ENCODE peak calls at places on chromosomes 1 and 21, in five cellular contexts. One of them, this sample, is unnamed.

GRCh38 chr21:32907521-32907920 is 118.2 kb upstream of the OLIG2 start:
- DNase-seq in foreskin fibroblast: no peak
- DNase-seq in cardiac muscle cell: no peak
- DNase-seq in GM23248: no peak
- DNase-seq in NB4: no peak
- DNase-seq in this sample: no peak

GRCh38 chr1:59986736-59987310 is 60.2 kb upstream of the CYP2J2 start:
- DNase-seq in NB4: no peak
- DNase-seq in GM23248: peak
- DNase-seq in foreskin fibroblast: no peak
- DNase-seq in cardiac muscle cell: no peak
- DNase-seq in this sample: no peak

GRCh38 chr1:48794815-48795214 is 18.1 kb upstream of the BEND5 start:
- DNase-seq in foreskin fibroblast: no peak
- DNase-seq in GM23248: peak
- DNase-seq in NB4: peak
- DNase-seq in cardiac muscle cell: no peak
- DNase-seq in this sample: no peak

GRCh38 chr1:110310300-110310699 is 28.9 kb upstream of the RBM15 start:
- DNase-seq in GM23248: no peak
- DNase-seq in cardiac muscle cell: no peak
- DNase-seq in NB4: no peak
- DNase-seq in foreskin fibroblast: no peak
- DNase-seq in this sample: no peak

GRCh38 chr1:85692730-85693314 is 15.4 kb downstream of the ZNHIT6 start:
- DNase-seq in NB4: peak
- DNase-seq in GM23248: peak
- DNase-seq in cardiac muscle cell: peak
- DNase-seq in foreskin fibroblast: peak
- DNase-seq in this sample: peak

GRCh38 chr1:204837440-204838084 is 33.1 kb upstream of the NFASC start:
- DNase-seq in GM23248: peak
- DNase-seq in foreskin fibroblast: peak
- DNase-seq in cardiac muscle cell: peak
- DNase-seq in NB4: peak
- DNase-seq in this sample: peak

GRCh38 chr1:246569248-246570238 is 3.3 kb downstream of the CNST start:
- DNase-seq in foreskin fibroblast: no peak
- DNase-seq in NB4: peak
- DNase-seq in cardiac muscle cell: no peak
- DNase-seq in GM23248: peak
- DNase-seq in this sample: no peak

GRCh38 chr1:27601321-27601770 is 2.6 kb downstream of the AHDC1 start:
- DNase-seq in GM23248: peak
- DNase-seq in foreskin fibroblast: no peak
- DNase-seq in NB4: peak
- DNase-seq in cardiac muscle cell: no peak
- DNase-seq in this sample: no peak

GRCh38 chr1:217029311-217030157 is 306.3 kb upstream of the ESRRG start:
- DNase-seq in NB4: no peak
- DNase-seq in cardiac muscle cell: peak
- DNase-seq in foreskin fibroblast: peak
- DNase-seq in GM23248: peak
- DNase-seq in this sample: peak

GRCh38 chr1:118151312-118151937 is 33.6 kb downstream of the SPAG17 start:
- DNase-seq in foreskin fibroblast: peak
- DNase-seq in cardiac muscle cell: peak
- DNase-seq in GM23248: peak
- DNase-seq in NB4: peak
- DNase-seq in this sample: peak

GRCh38 chr21:37047079-37047478 is 25.8 kb downstream of the PIGP start:
- DNase-seq in NB4: no peak
- DNase-seq in cardiac muscle cell: no peak
- DNase-seq in foreskin fibroblast: no peak
- DNase-seq in GM23248: no peak
- DNase-seq in this sample: no peak

GRCh38 chr1:235821361-235821981 is 45.2 kb downstream of the LYST start:
- DNase-seq in foreskin fibroblast: peak
- DNase-seq in GM23248: peak
- DNase-seq in NB4: no peak
- DNase-seq in cardiac muscle cell: peak
- DNase-seq in this sample: peak

GRCh38 chr1:9442266-9442846 is 96.9 kb upstream of the SLC25A33 start:
- DNase-seq in NB4: no peak
- DNase-seq in foreskin fibroblast: no peak
- DNase-seq in GM23248: peak
- DNase-seq in cardiac muscle cell: no peak
- DNase-seq in this sample: no peak
- H3K4me3 ChIP-seq in NB4: no peak
- H3K4me3 ChIP-seq in foreskin fibroblast: no peak
- H3K4me3 ChIP-seq in GM23248: no peak
- H3K4me3 ChIP-seq in cardiac muscle cell: no peak
- H3K4me3 ChIP-seq in this sample: no peak

GRCh38 chr21:45556302-45556644 is 14.0 kb upstream of the SLC19A1 start:
- DNase-seq in foreskin fibroblast: no peak
- DNase-seq in GM23248: no peak
- DNase-seq in NB4: no peak
- DNase-seq in cardiac muscle cell: no peak
- DNase-seq in this sample: no peak
- H3K4me3 ChIP-seq in foreskin fibroblast: peak
- H3K4me3 ChIP-seq in GM23248: no peak
- H3K4me3 ChIP-seq in NB4: peak
- H3K4me3 ChIP-seq in cardiac muscle cell: no peak
- H3K4me3 ChIP-seq in this sample: peak

DNA sequence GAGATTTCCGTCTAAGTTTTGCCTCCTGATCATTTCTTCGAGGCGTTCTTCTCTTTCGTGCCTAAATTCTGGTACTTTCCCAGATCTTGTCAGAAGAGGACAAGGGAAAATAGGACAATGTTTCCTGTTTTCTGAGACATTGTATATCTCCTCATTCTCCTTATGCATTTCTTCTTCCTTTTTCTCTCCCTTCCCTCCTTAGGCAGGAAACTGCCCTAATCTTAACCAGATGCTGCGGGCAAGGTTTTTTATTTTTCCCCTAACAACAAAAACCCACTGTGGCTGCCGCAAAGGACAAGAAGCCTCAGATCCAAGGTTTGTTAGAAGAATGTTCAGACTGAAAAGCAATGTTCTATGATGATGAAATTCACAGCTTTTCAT is 813 bp downstream of the CTSK start:
- DNase-seq in foreskin fibroblast: no peak
- DNase-seq in cardiac muscle cell: peak
- DNase-seq in NB4: no peak
- DNase-seq in GM23248: peak
- DNase-seq in this sample: no peak
- H3K4me3 ChIP-seq in foreskin fibroblast: peak
- H3K4me3 ChIP-seq in cardiac muscle cell: no peak
- H3K4me3 ChIP-seq in NB4: no peak
- H3K4me3 ChIP-seq in GM23248: peak
- H3K4me3 ChIP-seq in this sample: peak

GRCh38 chr1:44524180-44524579 is 119.1 kb downstream of the RNF220 start:
- DNase-seq in foreskin fibroblast: no peak
- DNase-seq in cardiac muscle cell: no peak
- DNase-seq in GM23248: no peak
- DNase-seq in NB4: no peak
- DNase-seq in this sample: no peak
- H3K4me3 ChIP-seq in foreskin fibroblast: no peak
- H3K4me3 ChIP-seq in cardiac muscle cell: peak
- H3K4me3 ChIP-seq in GM23248: no peak
- H3K4me3 ChIP-seq in NB4: no peak
- H3K4me3 ChIP-seq in this sample: no peak

GRCh38 chr1:201020647-201021332 is 2.7 kb downstream of the KIF21B start:
- DNase-seq in GM23248: no peak
- DNase-seq in NB4: peak
- DNase-seq in cardiac muscle cell: peak
- DNase-seq in foreskin fibroblast: no peak
- DNase-seq in this sample: no peak
- H3K4me3 ChIP-seq in GM23248: no peak
- H3K4me3 ChIP-seq in NB4: no peak
- H3K4me3 ChIP-seq in cardiac muscle cell: no peak
- H3K4me3 ChIP-seq in foreskin fibroblast: no peak
- H3K4me3 ChIP-seq in this sample: no peak

GRCh38 chr1:244919320-244920282 is 55.3 kb upstream of the HNRNPU start:
- DNase-seq in foreskin fibroblast: no peak
- DNase-seq in NB4: peak
- DNase-seq in cardiac muscle cell: no peak
- DNase-seq in GM23248: peak
- DNase-seq in this sample: no peak
- H3K4me3 ChIP-seq in foreskin fibroblast: peak
- H3K4me3 ChIP-seq in NB4: peak
- H3K4me3 ChIP-seq in cardiac muscle cell: peak
- H3K4me3 ChIP-seq in GM23248: peak
- H3K4me3 ChIP-seq in this sample: peak

GRCh38 chr1:39157304-39157703 is 47.2 kb upstream of the MACF1 start:
- DNase-seq in NB4: no peak
- DNase-seq in GM23248: no peak
- DNase-seq in foreskin fibroblast: no peak
- DNase-seq in cardiac muscle cell: no peak
- DNase-seq in this sample: no peak

GRCh38 chr1:39159224-39160036 is 45.1 kb upstream of the MACF1 start:
- DNase-seq in cardiac muscle cell: no peak
- DNase-seq in NB4: no peak
- DNase-seq in GM23248: peak
- DNase-seq in foreskin fibroblast: no peak
- DNase-seq in this sample: peak

GRCh38 chr1:39160703-39161102 is 43.8 kb upstream of the MACF1 start:
- DNase-seq in NB4: no peak
- DNase-seq in foreskin fibroblast: no peak
- DNase-seq in cardiac muscle cell: no peak
- DNase-seq in GM23248: peak
- DNase-seq in this sample: no peak

GRCh38 chr1:39154553-39155361 is 49.7 kb upstream of the MACF1 start:
- DNase-seq in GM23248: peak
- DNase-seq in NB4: no peak
- DNase-seq in foreskin fibroblast: peak
- DNase-seq in cardiac muscle cell: peak
- DNase-seq in this sample: peak

GRCh38 chr1:39158330-39159086 is 46.0 kb upstream of the MACF1 start:
- DNase-seq in NB4: no peak
- DNase-seq in GM23248: no peak
- DNase-seq in cardiac muscle cell: peak
- DNase-seq in foreskin fibroblast: no peak
- DNase-seq in this sample: no peak
- H3K4me3 ChIP-seq in NB4: no peak
- H3K4me3 ChIP-seq in GM23248: no peak
- H3K4me3 ChIP-seq in cardiac muscle cell: no peak
- H3K4me3 ChIP-seq in foreskin fibroblast: no peak
- H3K4me3 ChIP-seq in this sample: no peak

DNA sequence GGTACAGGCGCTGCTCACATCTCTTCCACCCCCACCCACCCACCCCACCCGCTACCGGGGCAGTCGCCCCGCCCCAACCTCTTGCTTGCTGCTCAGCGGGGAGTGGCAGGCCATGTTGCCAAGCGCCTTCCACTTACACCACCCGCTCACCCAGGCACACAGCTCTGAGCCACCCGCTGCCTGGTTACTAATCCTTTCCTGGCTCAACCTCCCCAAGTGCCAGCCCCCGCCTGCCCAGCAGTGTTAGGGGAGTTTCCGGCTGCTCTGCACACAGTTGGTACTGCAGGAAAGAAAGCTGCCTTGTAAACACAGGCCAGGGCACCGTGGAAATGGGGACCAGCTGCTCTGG is 56.2 kb downstream of the LACTBL1 start:
- DNase-seq in cardiac muscle cell: no peak
- DNase-seq in GM23248: no peak
- DNase-seq in NB4: peak
- DNase-seq in foreskin fibroblast: no peak
- DNase-seq in this sample: no peak
- H3K4me3 ChIP-seq in cardiac muscle cell: no peak
- H3K4me3 ChIP-seq in GM23248: no peak
- H3K4me3 ChIP-seq in NB4: no peak
- H3K4me3 ChIP-seq in foreskin fibroblast: no peak
- H3K4me3 ChIP-seq in this sample: no peak

GRCh38 chr1:54272772-54273091 is 72.8 kb downstream of the MRPL37 start:
- DNase-seq in cardiac muscle cell: no peak
- DNase-seq in NB4: no peak
- DNase-seq in GM23248: no peak
- DNase-seq in foreskin fibroblast: no peak
- DNase-seq in this sample: no peak
- H3K4me3 ChIP-seq in cardiac muscle cell: no peak
- H3K4me3 ChIP-seq in NB4: no peak
- H3K4me3 ChIP-seq in GM23248: no peak
- H3K4me3 ChIP-seq in foreskin fibroblast: no peak
- H3K4me3 ChIP-seq in this sample: no peak

DNA sequence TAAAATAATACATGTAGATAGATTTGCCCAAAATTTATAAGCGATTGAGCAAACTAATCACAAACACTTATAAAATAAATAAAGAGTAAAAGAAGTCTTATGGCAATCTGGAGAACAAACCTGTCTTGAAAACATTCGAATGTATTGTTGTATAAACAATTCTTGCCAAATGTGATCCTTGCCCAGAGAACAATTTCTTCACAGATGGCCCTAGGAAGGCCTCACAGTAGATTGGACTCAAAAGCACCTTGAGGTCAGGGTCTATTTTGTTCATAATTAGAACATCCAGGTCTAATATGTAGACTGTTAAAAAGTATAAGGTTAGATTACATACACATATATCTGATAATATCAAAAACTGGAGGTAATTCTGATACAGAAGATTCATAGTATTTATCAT is 202.4 kb downstream of the KCNT2 start:
- DNase-seq in cardiac muscle cell: no peak
- DNase-seq in foreskin fibroblast: no peak
- DNase-seq in NB4: no peak
- DNase-seq in GM23248: no peak
- DNase-seq in this sample: no peak
- H3K4me3 ChIP-seq in cardiac muscle cell: no peak
- H3K4me3 ChIP-seq in foreskin fibroblast: no peak
- H3K4me3 ChIP-seq in NB4: no peak
- H3K4me3 ChIP-seq in GM23248: no peak
- H3K4me3 ChIP-seq in this sample: no peak

This sample was measured in AG09309.